ENCODE peak calls at places on chromosomes 16 and 17, in eight cellular contexts. C is bronchial epithelial cell; G is sigmoid colon; B is ascending aorta; J is mucosa of descending colon; N is upper lobe of right lung; P is CD4-positive, CD25-positive, alpha-beta regulatory T cell; I is MM.1S. Y is an unnamed sample. For H3K36me3, the result is how much of the 10 kb centered on the place peaks cover.

GRCh38 chr17:70535986-70536385 is 366.7 kb downstream of the KCNJ2 start:
- DNase-seq in C (no peak), G (no peak), B (no peak), J (no peak), N (no peak), P (no peak), I (no peak), Y (no peak)

GRCh38 chr17:17425005-17425404 is 51.8 kb upstream of the MED9 start:
- DNase-seq in C (no peak), G (no peak), B (no peak), J (no peak), N (peak), P (no peak), I (no peak), Y (no peak)

GRCh38 chr16:25258856-25259179 is 1.2 kb upstream of the ZKSCAN2 start:
- DNase-seq in C (no peak), G (no peak), B (no peak), J (no peak), N (no peak), P (peak), I (no peak), Y (no peak)

GRCh38 chr16:72876221-72876620 is 171.7 kb downstream of the ZFHX3 start:
- DNase-seq in C (no peak), G (peak), B (no peak), J (peak), N (peak), P (peak), I (no peak), Y (no peak)

GRCh38 chr16:84933774-84934571 is 77.4 kb downstream of the ZDHHC7 start:
- DNase-seq in C (no peak), G (peak), B (peak), J (peak), N (peak), P (no peak), I (no peak), Y (no peak)

GRCh38 chr17:55717898-55718735 is 4.5 kb downstream of the TMEM100 start:
- DNase-seq in C (peak), G (peak), B (no peak), J (peak), N (peak), P (peak), I (peak), Y (peak)

GRCh38 chr17:12620200-12620720 is 45.4 kb upstream of the MYOCD start:
- DNase-seq in C (peak), G (no peak), B (no peak), J (no peak), N (no peak), P (no peak), I (peak), Y (no peak)

GRCh38 chr16:48864055-48864454 is 254.1 kb upstream of the N4BP1 start:
- DNase-seq in C (no peak), G (no peak), B (no peak), J (no peak), N (no peak), P (no peak), I (no peak), Y (no peak)

GRCh38 chr17:80413771-80414507 is 1.0 kb upstream of the ENDOV start:
- DNase-seq in C (no peak), G (no peak), B (no peak), J (no peak), N (no peak), P (no peak), I (no peak), Y (peak)

GRCh38 chr17:73261952-73262675 is 434 bp upstream of the CPSF4L start:
- DNase-seq in C (peak), G (peak), B (no peak), J (peak), N (no peak), P (no peak), I (no peak), Y (no peak)

GRCh38 chr16:3645504-3646347 is 8.8 kb upstream of the DNASE1 start:
- DNase-seq in C (no peak), G (peak), B (no peak), J (no peak), N (peak), P (no peak), I (no peak), Y (no peak)

GRCh38 chr16:88626646-88627045 is 11.7 kb upstream of the IL17C start:
- DNase-seq in C (no peak), G (no peak), B (no peak), J (no peak), N (no peak), P (no peak), I (no peak), Y (no peak)

GRCh38 chr16:88623858-88624257 is 14.5 kb upstream of the IL17C start:
- DNase-seq in C (no peak), G (no peak), B (no peak), J (no peak), N (no peak), P (no peak), I (no peak), Y (no peak)

GRCh38 chr16:88624977-88625576 is 13.3 kb upstream of the IL17C start:
- DNase-seq in C (no peak), G (no peak), B (no peak), J (no peak), N (no peak), P (no peak), I (no peak), Y (no peak)

GRCh38 chr16:88622866-88623265 is 15.5 kb upstream of the IL17C start:
- DNase-seq in C (no peak), G (no peak), B (no peak), J (no peak), N (no peak), P (no peak), I (no peak), Y (no peak)

DNA sequence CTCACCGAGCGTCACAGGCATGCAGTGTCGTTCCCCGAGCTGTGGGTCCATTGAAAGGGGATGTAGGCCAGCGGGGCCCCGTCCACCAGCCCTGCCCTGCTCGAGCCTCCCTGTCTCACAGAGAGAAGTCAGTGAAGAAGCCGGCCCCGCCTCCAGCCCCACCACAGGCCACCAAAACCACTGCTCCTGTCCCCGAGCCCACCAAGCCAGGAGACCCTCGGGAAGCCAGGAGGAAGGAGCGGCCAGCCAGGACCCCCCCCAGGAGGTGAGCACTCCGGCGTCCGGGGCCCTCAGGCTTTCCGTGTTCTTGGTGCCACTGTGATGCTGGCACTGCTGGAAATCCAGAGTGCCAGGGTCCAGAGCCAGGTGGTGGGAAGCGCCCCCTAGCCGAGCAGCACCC is 13.9 kb upstream of the IL17C start:
- DNase-seq in C (no peak), G (no peak), B (no peak), J (no peak), N (no peak), P (no peak), I (no peak), Y (no peak)
- H3K36me3 ChIP-seq in C (under half), G (half or more), B (half or more), J (under half), N (half or more), P (half or more), I (under half), Y (under half)

GRCh38 chr16:16139061-16139460 is 84.2 kb downstream of the ABCC6 start:
- DNase-seq in C (no peak), G (no peak), B (no peak), J (no peak), N (no peak), P (no peak), I (no peak), Y (no peak)
- H3K36me3 ChIP-seq in C (under half), G (half or more), B (half or more), J (under half), N (half or more), P (half or more), I (under half), Y (under half)

DNA sequence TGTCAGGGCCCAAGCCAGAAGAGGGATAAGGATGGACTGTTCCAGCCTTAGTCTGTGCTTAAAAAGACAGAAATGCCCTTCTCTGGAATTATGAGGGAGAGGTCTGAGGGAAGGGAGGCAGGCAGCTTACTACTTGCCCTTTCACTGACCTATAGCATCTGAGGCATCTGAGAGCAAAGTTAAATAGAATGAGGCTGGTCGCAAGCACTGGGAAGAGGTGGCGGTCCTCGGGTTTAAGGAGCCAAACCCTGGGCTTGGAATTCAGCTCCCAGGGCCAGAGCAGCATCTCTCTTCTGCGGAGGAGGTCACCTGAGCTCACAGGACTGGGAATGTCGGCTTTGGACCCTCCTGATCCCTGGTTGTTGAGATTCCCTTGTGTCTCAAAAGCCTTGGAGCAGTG is 3.1 kb upstream of the LIMD2 start:
- DNase-seq in C (no peak), G (no peak), B (no peak), J (no peak), N (no peak), P (no peak), I (no peak), Y (no peak)
- H3K36me3 ChIP-seq in C (under half), G (under half), B (under half), J (under half), N (under half), P (under half), I (under half), Y (under half)

DNA sequence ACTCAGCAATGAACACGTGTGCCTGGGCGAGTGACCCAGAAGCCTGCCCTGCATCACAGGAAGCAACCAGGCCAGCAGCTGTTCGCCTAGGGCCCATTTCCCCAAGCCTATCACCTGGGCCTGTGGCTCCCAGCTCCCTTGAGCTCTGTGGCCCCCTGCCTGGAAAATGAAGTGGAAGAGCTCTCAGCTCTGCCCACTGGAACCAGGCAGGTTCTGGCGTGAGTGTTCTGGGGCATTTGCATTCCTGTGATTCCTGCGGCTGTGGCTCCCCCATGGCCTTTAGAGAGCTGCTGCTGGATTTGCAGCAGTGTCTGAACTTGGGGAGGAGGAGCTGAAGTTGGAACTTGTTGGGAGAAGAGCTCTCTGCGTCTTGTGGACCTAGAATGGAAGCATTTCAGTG is 22.8 kb downstream of the PGS1 start:
- DNase-seq in C (peak), G (no peak), B (no peak), J (no peak), N (no peak), P (no peak), I (no peak), Y (no peak)
- H3K36me3 ChIP-seq in C (under half), G (half or more), B (half or more), J (under half), N (half or more), P (half or more), I (under half), Y (under half)

GRCh38 chr17:50189396-50190277 is 11.8 kb downstream of the COL1A1 start:
- DNase-seq in C (no peak), G (no peak), B (no peak), J (no peak), N (no peak), P (no peak), I (no peak), Y (no peak)

GRCh38 chr17:50192116-50192872 is 9.1 kb downstream of the COL1A1 start:
- DNase-seq in C (no peak), G (no peak), B (no peak), J (no peak), N (no peak), P (no peak), I (no peak), Y (no peak)

GRCh38 chr17:50191070-50192045 is 10.1 kb downstream of the COL1A1 start:
- DNase-seq in C (no peak), G (no peak), B (no peak), J (no peak), N (no peak), P (no peak), I (no peak), Y (no peak)

GRCh38 chr17:50188521-50189395 is 12.7 kb downstream of the COL1A1 start:
- DNase-seq in C (no peak), G (no peak), B (no peak), J (no peak), N (no peak), P (no peak), I (no peak), Y (no peak)

GRCh38 chr17:50190278-50191069 is 11.0 kb downstream of the COL1A1 start:
- DNase-seq in C (no peak), G (no peak), B (no peak), J (no peak), N (no peak), P (no peak), I (no peak), Y (no peak)
- H3K36me3 ChIP-seq in C (under half), G (half or more), B (half or more), J (under half), N (half or more), P (under half), I (under half), Y (under half)